ENCODE peak calls at places on chromosome 6, in five cellular contexts. J is mesendoderm; E is effector memory CD8-positive, alpha-beta T cell; V is heart left ventricle; B is left cardiac atrium. N is an unnamed sample.

GRCh38 chr6:170125447-170126300 is 165.2 kb downstream of the DLL1 start:
- DNase-seq in J (no peak), E (no peak), V (no peak), B (no peak), N (no peak)

GRCh38 chr6:32960563-32960962 is 7.7 kb upstream of the HLA-DMA start:
- DNase-seq in J (no peak), E (no peak), V (no peak), B (no peak), N (no peak)

GRCh38 chr6:128479048-128479666 is 41.2 kb downstream of the PTPRK start:
- DNase-seq in J (no peak), E (no peak), V (no peak), B (no peak), N (no peak)

GRCh38 chr6:89140347-89141159 is 5.3 kb upstream of the PM20D2 start:
- DNase-seq in J (no peak), E (no peak), V (no peak), B (no peak), N (no peak)

GRCh38 chr6:152364846-152365245 is 272.3 kb downstream of the SYNE1 start:
- DNase-seq in J (peak), E (no peak), V (no peak), B (no peak), N (no peak)

GRCh38 chr6:16338577-16339262 is 100.3 kb downstream of the GMPR start:
- DNase-seq in J (peak), E (no peak), V (peak), B (peak), N (peak)

GRCh38 chr6:161417712-161418457 is 144.0 kb upstream of the AGPAT4 start:
- DNase-seq in J (peak), E (no peak), V (peak), B (peak), N (no peak)

GRCh38 chr6:79604583-79605037 is 26.5 kb upstream of the SH3BGRL2 start:
- DNase-seq in J (no peak), E (no peak), V (no peak), B (no peak), N (no peak)

GRCh38 chr6:37819802-37820712 is 530 bp downstream of the ZFAND3 start:
- DNase-seq in J (peak), E (peak), V (peak), B (peak), N (no peak)

GRCh38 chr6:57316581-57317059 is 810 bp upstream of the PRIM2 start:
- DNase-seq in J (peak), E (peak), V (peak), B (peak), N (peak)

GRCh38 chr6:140462495-140463311 is 1088.3 kb upstream of the CITED2 start:
- DNase-seq in J (peak), E (no peak), V (no peak), B (no peak), N (no peak)

GRCh38 chr6:22513667-22514066 is 55.7 kb upstream of the HDGFL1 start:
- DNase-seq in J (no peak), E (no peak), V (no peak), B (no peak), N (no peak)

GRCh38 chr6:29797120-29797519 is 30.5 kb upstream of the HLA-G start:
- DNase-seq in J (no peak), E (no peak), V (no peak), B (no peak), N (no peak)

GRCh38 chr6:159801935-159802334 is 1.9 kb downstream of the PNLDC1 start:
- DNase-seq in J (no peak), E (no peak), V (no peak), B (no peak), N (no peak)

GRCh38 chr6:154371337-154371736 is 14.7 kb upstream of the IPCEF1 start:
- DNase-seq in J (no peak), E (no peak), V (no peak), B (no peak), N (no peak)

GRCh38 chr6:35469711-35470662 is 1.8 kb downstream of the RPL10A start:
- DNase-seq in J (peak), E (no peak), V (no peak), B (no peak), N (no peak)

GRCh38 chr6:101762851-101763250 is 369.3 kb downstream of the GRIK2 start:
- DNase-seq in J (no peak), E (no peak), V (no peak), B (no peak), N (no peak)

GRCh38 chr6:11909696-11910132 is 102.4 kb upstream of the HIVEP1 start:
- DNase-seq in J (no peak), E (no peak), V (no peak), B (no peak), N (no peak)

GRCh38 chr6:133341607-133342158 is 100.5 kb downstream of the EYA4 start:
- DNase-seq in J (no peak), E (no peak), V (no peak), B (no peak), N (no peak)

GRCh38 chr6:45420083-45420908 is 42.6 kb upstream of the SUPT3H start:
- DNase-seq in J (peak), E (peak), V (no peak), B (peak), N (no peak)

GRCh38 chr6:106609699-106610098 is 19.6 kb downstream of the RTN4IP1 start:
- DNase-seq in J (peak), E (no peak), V (no peak), B (no peak), N (no peak)

GRCh38 chr6:135424385-135424784 is 73.2 kb downstream of the AHI1 start:
- DNase-seq in J (no peak), E (no peak), V (no peak), B (no peak), N (no peak)

GRCh38 chr6:75266716-75267291 is 17.8 kb downstream of the TMEM30A start:
- DNase-seq in J (peak), E (no peak), V (no peak), B (no peak), N (no peak)

GRCh38 chr6:150924808-150925654 is 59.5 kb downstream of the MTHFD1L start:
- DNase-seq in J (no peak), E (no peak), V (no peak), B (no peak), N (no peak)

GRCh38 chr6:25995507-25995906 is 32.9 kb downstream of the TRIM38 start:
- DNase-seq in J (no peak), E (no peak), V (no peak), B (no peak), N (no peak)

GRCh38 chr6:136959471-136959891 is 37.4 kb downstream of the SLC35D3 start:
- DNase-seq in J (peak), E (no peak), V (no peak), B (no peak), N (no peak)

GRCh38 chr6:13666194-13667105 is 45.2 kb downstream of the RANBP9 start:
- DNase-seq in J (no peak), E (no peak), V (no peak), B (no peak), N (no peak)

GRCh38 chr6:103327079-103327478 is 1532.6 kb downstream of the HACE1 start:
- DNase-seq in J (no peak), E (no peak), V (no peak), B (no peak), N (no peak)

GRCh38 chr6:44012078-44012493 is 115.2 kb downstream of the MRPL14 start:
- DNase-seq in J (no peak), E (no peak), V (no peak), B (no peak), N (no peak)

GRCh38 chr6:119294984-119295383 is 54.6 kb downstream of the MAN1A1 start:
- DNase-seq in J (no peak), E (no peak), V (no peak), B (no peak), N (no peak)

GRCh38 chr6:106619223-106619622 is 10.1 kb downstream of the RTN4IP1 start:
- DNase-seq in J (no peak), E (no peak), V (no peak), B (no peak), N (no peak)

N was measured in Panc1.